ENCODE peak calls at places on chromosomes 16 and 17, in five cellular contexts. S is iris pigment epithelial cell; C is T-helper 2 cell; N is central memory CD8-positive, alpha-beta T cell; R is anterior cingulate cortex. Z is an unnamed sample.

GRCh38 chr16:57377080-57377841 is 5.0 kb downstream of the CX3CL1 start:
- DNase-seq in S (peak), N (no peak), R (no peak), C (no peak), Z (no peak)

GRCh38 chr17:41015473-41015872 is 6.5 kb upstream of the KRTAP3-1 start:
- DNase-seq in S (no peak), N (no peak), R (no peak), C (no peak), Z (no peak)

GRCh38 chr16:30951193-30951592 is 2.3 kb downstream of the ORAI3 start:
- DNase-seq in R (no peak), C (no peak), N (no peak), S (no peak), Z (no peak)

GRCh38 chr16:8720080-8720966 is 45.9 kb downstream of the ABAT start:
- DNase-seq in C (no peak), S (no peak), N (no peak), R (peak), Z (no peak)

GRCh38 chr17:77196251-77196650 is 55.5 kb downstream of the SEC14L1 start:
- DNase-seq in C (no peak), N (no peak), S (no peak), R (no peak), Z (no peak)

GRCh38 chr16:55045329-55046145 is 114.9 kb downstream of the IRX5 start:
- DNase-seq in C (no peak), N (no peak), R (no peak), S (no peak), Z (no peak)

GRCh38 chr16:79264237-79265104 is 336.1 kb downstream of the MAF start:
- DNase-seq in C (no peak), S (no peak), N (no peak), R (no peak), Z (no peak)

GRCh38 chr17:31579265-31579664 is 187.8 kb downstream of the RAB11FIP4 start:
- DNase-seq in N (no peak), C (no peak), S (no peak), R (no peak), Z (no peak)

GRCh38 chr17:51059781-51060180 is 60.9 kb downstream of the SPAG9 start:
- DNase-seq in N (no peak), C (no peak), R (no peak), S (peak), Z (no peak)

GRCh38 chr17:81322271-81323082 is 27.4 kb upstream of the SLC38A10 start:
- DNase-seq in S (no peak), R (no peak), N (no peak), C (no peak), Z (peak)

GRCh38 chr16:64416232-64417010 is 705.4 kb downstream of the CDH11 start:
- DNase-seq in C (no peak), R (no peak), S (peak), N (no peak), Z (no peak)

GRCh38 chr16:15934991-15935390 is 14.4 kb upstream of the ABCC1 start:
- DNase-seq in S (no peak), C (no peak), N (no peak), R (no peak), Z (no peak)

Z was measured in CD8-positive, alpha-beta memory T cell.